ENCODE peak calls at places on chromosomes 2 and 18, in six cellular contexts. One of them, this sample, is unnamed.

GRCh38 chr2:59888015-59888414 is 665.4 kb downstream of the BCL11A start:
- DNase-seq in K562: no peak
- DNase-seq in tibial artery: no peak
- DNase-seq in IMR-90: no peak
- DNase-seq in astrocyte of the spinal cord: no peak
- DNase-seq in right lobe of liver: no peak
- DNase-seq in this sample: no peak

GRCh38 chr2:119473621-119474370 is 42.1 kb downstream of the TMEM37 start:
- DNase-seq in IMR-90: no peak
- DNase-seq in right lobe of liver: no peak
- DNase-seq in K562: no peak
- DNase-seq in tibial artery: no peak
- DNase-seq in astrocyte of the spinal cord: no peak
- DNase-seq in this sample: no peak

GRCh38 chr18:43108882-43109281 is 6.6 kb downstream of the RIT2 start:
- DNase-seq in K562: no peak
- DNase-seq in tibial artery: no peak
- DNase-seq in IMR-90: no peak
- DNase-seq in right lobe of liver: no peak
- DNase-seq in astrocyte of the spinal cord: no peak
- DNase-seq in this sample: no peak

GRCh38 chr2:95034221-95034620 is 8.7 kb downstream of the MAL start:
- DNase-seq in IMR-90: no peak
- DNase-seq in astrocyte of the spinal cord: no peak
- DNase-seq in right lobe of liver: no peak
- DNase-seq in K562: no peak
- DNase-seq in tibial artery: no peak
- DNase-seq in this sample: no peak

GRCh38 chr2:120869036-120869435 is 133.4 kb downstream of the GLI2 start:
- DNase-seq in tibial artery: no peak
- DNase-seq in K562: no peak
- DNase-seq in right lobe of liver: peak; percentile 16
- DNase-seq in astrocyte of the spinal cord: no peak
- DNase-seq in IMR-90: no peak
- DNase-seq in this sample: no peak

GRCh38 chr2:167406558-167406957 is 518.3 kb downstream of the XIRP2 start:
- DNase-seq in IMR-90: no peak
- DNase-seq in astrocyte of the spinal cord: peak; percentile 87
- DNase-seq in tibial artery: no peak
- DNase-seq in K562: no peak
- DNase-seq in right lobe of liver: no peak
- DNase-seq in this sample: peak; percentile 43

GRCh38 chr18:1732143-1732542 is 827.5 kb downstream of the ADCYAP1 start:
- DNase-seq in astrocyte of the spinal cord: no peak
- DNase-seq in tibial artery: no peak
- DNase-seq in right lobe of liver: no peak
- DNase-seq in K562: no peak
- DNase-seq in IMR-90: no peak
- DNase-seq in this sample: no peak

GRCh38 chr2:205188516-205189138 is 493.7 kb upstream of the NRP2 start:
- DNase-seq in K562: no peak
- DNase-seq in astrocyte of the spinal cord: peak; percentile 69
- DNase-seq in IMR-90: peak; percentile 82
- DNase-seq in tibial artery: peak; percentile 57
- DNase-seq in right lobe of liver: no peak
- DNase-seq in this sample: peak; percentile 86

GRCh38 chr18:21740474-21740723 is 193 bp upstream of the MIB1 start:
- DNase-seq in tibial artery: peak; percentile 98
- DNase-seq in astrocyte of the spinal cord: no peak
- DNase-seq in K562: peak; percentile 97
- DNase-seq in right lobe of liver: peak; percentile 99
- DNase-seq in IMR-90: peak; percentile 94
- DNase-seq in this sample: peak; percentile 93

GRCh38 chr18:31772699-31773098 is 12.0 kb upstream of the SLC25A52 start:
- DNase-seq in IMR-90: no peak
- DNase-seq in right lobe of liver: no peak
- DNase-seq in K562: no peak
- DNase-seq in tibial artery: no peak
- DNase-seq in astrocyte of the spinal cord: no peak
- DNase-seq in this sample: no peak

GRCh38 chr18:46278481-46279465 is 174.6 kb downstream of the HAUS1 start:
- DNase-seq in tibial artery: no peak
- DNase-seq in astrocyte of the spinal cord: peak; percentile 71
- DNase-seq in right lobe of liver: no peak
- DNase-seq in IMR-90: peak; percentile 74
- DNase-seq in K562: no peak
- DNase-seq in this sample: peak; percentile 72

GRCh38 chr2:179837408-179837807 is 24.0 kb downstream of the ZNF385B start:
- DNase-seq in K562: no peak
- DNase-seq in right lobe of liver: no peak
- DNase-seq in astrocyte of the spinal cord: peak; percentile 79
- DNase-seq in IMR-90: peak; percentile 46
- DNase-seq in tibial artery: no peak
- DNase-seq in this sample: peak; percentile 80

GRCh38 chr2:120677696-120678095 is 58.0 kb upstream of the GLI2 start:
- DNase-seq in tibial artery: no peak
- DNase-seq in K562: no peak
- DNase-seq in astrocyte of the spinal cord: no peak
- DNase-seq in IMR-90: no peak
- DNase-seq in right lobe of liver: no peak
- DNase-seq in this sample: no peak

GRCh38 chr2:238667008-238667407 is 180.9 kb upstream of the TWIST2 start:
- DNase-seq in IMR-90: no peak
- DNase-seq in astrocyte of the spinal cord: peak; percentile 0
- DNase-seq in K562: no peak
- DNase-seq in tibial artery: no peak
- DNase-seq in right lobe of liver: no peak
- DNase-seq in this sample: peak; percentile 99

GRCh38 chr2:228590681-228591080 is 409.2 kb upstream of the SPHKAP start:
- DNase-seq in tibial artery: no peak
- DNase-seq in right lobe of liver: no peak
- DNase-seq in K562: no peak
- DNase-seq in astrocyte of the spinal cord: no peak
- DNase-seq in IMR-90: no peak
- DNase-seq in this sample: no peak

GRCh38 chr2:166335284-166335683 is 40.5 kb downstream of the SCN9A start:
- DNase-seq in right lobe of liver: no peak
- DNase-seq in astrocyte of the spinal cord: no peak
- DNase-seq in K562: no peak
- DNase-seq in IMR-90: peak; percentile 37
- DNase-seq in tibial artery: no peak
- DNase-seq in this sample: no peak

GRCh38 chr2:3197308-3197707 is 180.3 kb downstream of the EIPR1 start:
- DNase-seq in IMR-90: no peak
- DNase-seq in right lobe of liver: no peak
- DNase-seq in tibial artery: no peak
- DNase-seq in astrocyte of the spinal cord: no peak
- DNase-seq in K562: no peak
- DNase-seq in this sample: no peak

GRCh38 chr2:104701471-104701911 is 152.4 kb upstream of the POU3F3 start:
- DNase-seq in astrocyte of the spinal cord: no peak
- DNase-seq in K562: no peak
- DNase-seq in tibial artery: no peak
- DNase-seq in IMR-90: no peak
- DNase-seq in right lobe of liver: no peak
- DNase-seq in this sample: no peak

GRCh38 chr18:55487997-55488396 is 100.0 kb downstream of the TCF4 start:
- DNase-seq in K562: no peak
- DNase-seq in astrocyte of the spinal cord: no peak
- DNase-seq in right lobe of liver: no peak
- DNase-seq in IMR-90: peak; percentile 67
- DNase-seq in tibial artery: no peak
- DNase-seq in this sample: no peak

GRCh38 chr2:47195149-47195548 is 40.0 kb upstream of the STPG4 start:
- DNase-seq in tibial artery: no peak
- DNase-seq in astrocyte of the spinal cord: peak; percentile 43
- DNase-seq in IMR-90: no peak
- DNase-seq in K562: no peak
- DNase-seq in right lobe of liver: no peak
- DNase-seq in this sample: peak; percentile 35

GRCh38 chr18:69400253-69400975 is at the start of gene DOK6:
- DNase-seq in right lobe of liver: peak; percentile 68
- DNase-seq in tibial artery: peak; percentile 65
- DNase-seq in K562: no peak
- DNase-seq in astrocyte of the spinal cord: peak; percentile 71
- DNase-seq in IMR-90: peak; percentile 69
- DNase-seq in this sample: peak; percentile 63

GRCh38 chr2:178204987-178205386 is 10.7 kb downstream of the OSBPL6 start:
- DNase-seq in astrocyte of the spinal cord: no peak
- DNase-seq in tibial artery: no peak
- DNase-seq in IMR-90: no peak
- DNase-seq in K562: no peak
- DNase-seq in right lobe of liver: no peak
- DNase-seq in this sample: no peak

GRCh38 chr18:31990823-31991222 is 27.8 kb upstream of the RNF125 start:
- DNase-seq in right lobe of liver: no peak
- DNase-seq in tibial artery: no peak
- DNase-seq in IMR-90: no peak
- DNase-seq in astrocyte of the spinal cord: no peak
- DNase-seq in K562: no peak
- DNase-seq in this sample: no peak

DNA sequence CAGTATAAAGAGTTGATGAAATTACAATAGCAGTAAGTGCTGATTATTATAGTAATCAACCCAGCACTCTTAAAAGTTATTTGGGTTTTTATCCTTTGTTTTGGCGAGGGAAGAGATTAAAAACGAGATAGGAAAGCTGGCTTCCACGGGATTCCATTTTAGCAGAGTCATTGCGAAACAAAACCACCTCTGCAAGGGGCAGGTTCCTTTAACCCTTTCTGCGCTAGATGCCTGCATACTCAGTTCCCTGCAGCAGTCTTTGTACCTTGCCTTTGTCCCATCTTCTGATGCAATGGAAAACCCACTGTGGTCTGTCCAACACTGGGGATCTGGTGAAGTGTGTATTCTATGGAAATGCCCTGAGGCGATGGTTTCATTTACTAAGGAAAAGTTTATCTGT is 2.7 kb downstream of the YPEL5 start:
- DNase-seq in K562: no peak
- DNase-seq in IMR-90: no peak
- DNase-seq in astrocyte of the spinal cord: no peak
- DNase-seq in right lobe of liver: no peak
- DNase-seq in tibial artery: no peak
- DNase-seq in this sample: no peak
- H3K4me3 ChIP-seq in K562: no peak overlapping the region
- H3K4me3 ChIP-seq in IMR-90: no peak overlapping the region
- H3K4me3 ChIP-seq in astrocyte of the spinal cord: no peak overlapping the region
- H3K4me3 ChIP-seq in right lobe of liver: no peak overlapping the region
- H3K4me3 ChIP-seq in tibial artery: no peak overlapping the region
- H3K4me3 ChIP-seq in this sample: no peak overlapping the region

GRCh38 chr2:172914277-172915003 is 161.2 kb upstream of the MAP3K20 start:
- DNase-seq in astrocyte of the spinal cord: no peak
- DNase-seq in K562: no peak
- DNase-seq in right lobe of liver: no peak
- DNase-seq in IMR-90: no peak
- DNase-seq in tibial artery: no peak
- DNase-seq in this sample: no peak

GRCh38 chr2:172906401-172906811 is 169.2 kb upstream of the MAP3K20 start:
- DNase-seq in IMR-90: no peak
- DNase-seq in K562: no peak
- DNase-seq in tibial artery: no peak
- DNase-seq in right lobe of liver: no peak
- DNase-seq in astrocyte of the spinal cord: no peak
- DNase-seq in this sample: no peak

GRCh38 chr2:172908275-172908674 is 167.4 kb upstream of the MAP3K20 start:
- DNase-seq in K562: no peak
- DNase-seq in right lobe of liver: no peak
- DNase-seq in IMR-90: no peak
- DNase-seq in tibial artery: no peak
- DNase-seq in astrocyte of the spinal cord: no peak
- DNase-seq in this sample: no peak

GRCh38 chr2:172909454-172909853 is 166.2 kb upstream of the MAP3K20 start:
- DNase-seq in tibial artery: no peak
- DNase-seq in right lobe of liver: no peak
- DNase-seq in IMR-90: no peak
- DNase-seq in K562: no peak
- DNase-seq in astrocyte of the spinal cord: no peak
- DNase-seq in this sample: no peak

GRCh38 chr2:172912245-172912644 is 163.4 kb upstream of the MAP3K20 start:
- DNase-seq in K562: no peak
- DNase-seq in right lobe of liver: no peak
- DNase-seq in tibial artery: no peak
- DNase-seq in IMR-90: no peak
- DNase-seq in astrocyte of the spinal cord: no peak
- DNase-seq in this sample: no peak
- TF ChIP-seq CTCF in K562: no peak
- TF ChIP-seq CTCF in right lobe of liver: no peak
- TF ChIP-seq CTCF in tibial artery: no peak
- TF ChIP-seq CTCF in IMR-90: no peak
- TF ChIP-seq CTCF in astrocyte of the spinal cord: no peak
- TF ChIP-seq CTCF in this sample: no peak

DNA sequence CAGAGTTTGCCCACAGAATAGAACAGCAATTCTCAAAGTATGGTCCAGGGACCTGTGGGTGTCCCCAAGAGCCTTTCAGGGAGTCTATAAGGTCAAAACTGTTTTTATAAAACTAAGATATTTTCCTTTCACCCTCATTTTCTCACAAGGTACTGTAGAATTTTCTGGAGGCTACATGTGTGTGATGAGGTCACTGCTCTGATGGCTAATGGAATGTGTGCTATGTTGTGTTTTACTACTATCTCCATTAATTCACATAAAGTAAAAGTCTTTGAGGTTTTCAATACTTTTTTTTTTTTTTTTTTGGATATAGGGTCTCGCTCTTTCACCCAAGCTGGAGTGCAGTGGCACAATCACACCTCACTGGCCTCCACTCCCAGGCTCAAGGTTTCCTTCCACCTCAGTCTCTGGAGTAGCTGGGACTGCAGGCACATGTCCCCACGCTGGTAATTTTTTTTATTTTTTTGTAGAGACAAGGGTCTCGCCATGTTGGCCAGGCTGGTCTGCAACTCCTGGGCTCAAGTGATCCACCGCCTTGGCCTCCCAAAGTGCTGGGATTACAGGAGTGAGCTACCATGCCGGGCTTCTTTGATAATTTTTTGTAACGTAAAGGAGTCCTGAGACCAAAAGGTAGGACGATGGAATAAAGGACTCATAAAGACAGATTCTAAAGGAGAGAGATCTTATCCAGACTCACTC is 1.8 kb downstream of the TRABD2A start:
- DNase-seq in IMR-90: peak; percentile 48
- DNase-seq in astrocyte of the spinal cord: no peak
- DNase-seq in tibial artery: no peak
- DNase-seq in K562: no peak
- DNase-seq in right lobe of liver: no peak
- DNase-seq in this sample: no peak
- H3K4me3 ChIP-seq in IMR-90: peak overlapping the region; percentile 91
- H3K4me3 ChIP-seq in astrocyte of the spinal cord: no peak overlapping the region
- H3K4me3 ChIP-seq in tibial artery: no peak overlapping the region
- H3K4me3 ChIP-seq in K562: no peak overlapping the region
- H3K4me3 ChIP-seq in right lobe of liver: no peak overlapping the region
- H3K4me3 ChIP-seq in this sample: no peak overlapping the region

DNA sequence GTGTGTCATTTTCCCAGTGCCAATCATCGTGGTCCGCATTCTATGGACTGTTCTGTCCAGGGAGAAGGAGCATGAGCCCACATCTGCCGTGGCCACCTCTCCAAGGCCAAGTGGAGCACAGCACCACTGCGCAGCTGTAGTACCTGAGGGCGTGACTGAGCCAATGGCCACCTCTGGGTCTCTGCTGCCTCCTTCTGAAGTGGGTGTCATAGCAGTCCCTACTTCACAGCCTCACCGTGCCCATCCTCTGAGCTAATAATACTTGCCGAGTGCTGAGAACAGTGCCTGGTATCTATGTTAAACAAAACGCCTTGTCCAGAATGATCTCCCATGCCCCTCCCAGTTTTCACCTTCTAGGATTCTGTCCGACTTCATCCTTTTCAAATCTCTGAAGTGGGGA is 256.1 kb downstream of the PRKCE start:
- DNase-seq in right lobe of liver: no peak
- DNase-seq in astrocyte of the spinal cord: no peak
- DNase-seq in tibial artery: no peak
- DNase-seq in IMR-90: no peak
- DNase-seq in K562: no peak
- DNase-seq in this sample: no peak
- TF ChIP-seq CTCF in right lobe of liver: no peak
- TF ChIP-seq CTCF in astrocyte of the spinal cord: no peak
- TF ChIP-seq CTCF in tibial artery: no peak
- TF ChIP-seq CTCF in IMR-90: no peak
- TF ChIP-seq CTCF in K562: no peak
- TF ChIP-seq CTCF in this sample: no peak